ENCODE peak calls at places on chromosome 18, in six cellular contexts. One of them, this sample, is unnamed.

GRCh38 chr18:3213231-3214059 is 6.3 kb downstream of the MYOM1 start:
- DNase-seq in HepG2: no peak
- DNase-seq in K562: peak
- DNase-seq in HCT116: no peak
- DNase-seq in H1: no peak
- DNase-seq in GM12878: no peak
- DNase-seq in this sample: peak

GRCh38 chr18:6401687-6402086 is 13.0 kb downstream of the L3MBTL4 start:
- DNase-seq in HepG2: no peak
- DNase-seq in K562: peak
- DNase-seq in HCT116: no peak
- DNase-seq in H1: peak
- DNase-seq in GM12878: no peak
- DNase-seq in this sample: no peak

GRCh38 chr18:76056467-76057194 is 438.4 kb downstream of the ZNF516 start:
- DNase-seq in HepG2: no peak
- DNase-seq in K562: no peak
- DNase-seq in HCT116: no peak
- DNase-seq in H1: no peak
- DNase-seq in GM12878: no peak
- DNase-seq in this sample: no peak

GRCh38 chr18:47585914-47586313 is 334.5 kb upstream of the SKOR2 start:
- DNase-seq in HepG2: no peak
- DNase-seq in K562: no peak
- DNase-seq in HCT116: no peak
- DNase-seq in H1: no peak
- DNase-seq in GM12878: no peak
- DNase-seq in this sample: no peak

GRCh38 chr18:30527226-30527625 is 515.3 kb downstream of the DSC3 start:
- DNase-seq in HepG2: no peak
- DNase-seq in K562: no peak
- DNase-seq in HCT116: no peak
- DNase-seq in H1: no peak
- DNase-seq in GM12878: no peak
- DNase-seq in this sample: no peak

GRCh38 chr18:67199993-67200617 is 316.4 kb downstream of the DSEL start:
- DNase-seq in HepG2: peak
- DNase-seq in K562: peak
- DNase-seq in HCT116: peak
- DNase-seq in H1: no peak
- DNase-seq in GM12878: peak
- DNase-seq in this sample: peak

GRCh38 chr18:52312321-52312720 is 27.7 kb upstream of the DCC start:
- DNase-seq in HepG2: no peak
- DNase-seq in K562: no peak
- DNase-seq in HCT116: no peak
- DNase-seq in H1: no peak
- DNase-seq in GM12878: no peak
- DNase-seq in this sample: no peak

GRCh38 chr18:55439036-55439435 is 149.0 kb downstream of the TCF4 start:
- DNase-seq in HepG2: no peak
- DNase-seq in K562: no peak
- DNase-seq in HCT116: no peak
- DNase-seq in H1: peak
- DNase-seq in GM12878: no peak
- DNase-seq in this sample: no peak

GRCh38 chr18:10230072-10230471 is 224.4 kb upstream of the APCDD1 start:
- DNase-seq in HepG2: peak
- DNase-seq in K562: peak
- DNase-seq in HCT116: peak
- DNase-seq in H1: no peak
- DNase-seq in GM12878: no peak
- DNase-seq in this sample: peak

GRCh38 chr18:61639886-61640285 is 252.9 kb downstream of the RNF152 start:
- DNase-seq in HepG2: no peak
- DNase-seq in K562: no peak
- DNase-seq in HCT116: no peak
- DNase-seq in H1: no peak
- DNase-seq in GM12878: no peak
- DNase-seq in this sample: no peak

DNA sequence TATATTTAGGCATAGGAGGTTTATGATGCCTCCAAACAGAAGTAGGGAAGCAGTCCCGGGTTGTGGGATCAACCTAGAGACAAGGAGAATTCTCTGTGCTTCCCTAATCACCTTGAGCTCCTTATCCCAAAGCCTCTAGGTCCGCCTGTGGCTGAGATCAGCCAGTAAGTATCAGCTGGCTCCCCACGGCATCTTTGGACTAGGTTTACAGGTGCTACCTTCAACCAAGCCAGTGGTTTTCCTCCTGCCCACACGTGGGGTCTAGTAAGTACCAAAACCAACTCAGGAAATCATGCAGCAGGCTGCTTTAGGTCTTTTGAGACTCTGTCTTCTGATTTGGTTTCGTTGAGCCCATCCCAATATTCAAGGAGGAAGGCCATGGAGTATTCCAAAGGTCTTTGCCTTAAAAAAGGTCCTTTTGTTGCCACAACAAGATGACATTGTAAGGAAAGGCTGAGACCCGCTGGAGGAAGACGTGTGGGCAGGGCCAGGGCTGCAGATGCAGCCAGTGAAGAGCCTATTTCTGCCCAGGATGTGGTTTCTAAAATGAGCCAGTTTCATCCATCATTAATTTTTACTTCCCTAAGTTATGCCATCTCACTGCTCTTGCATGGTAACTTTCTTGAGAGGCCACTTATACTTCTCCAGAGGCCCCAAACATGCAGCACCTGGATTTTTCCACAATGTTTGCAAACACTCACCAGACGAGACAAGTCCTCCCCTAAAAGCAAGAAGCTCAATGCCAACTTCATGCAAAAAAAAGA is 248.7 kb downstream of the RNF152 start:
- DNase-seq in HepG2: no peak
- DNase-seq in K562: no peak
- DNase-seq in HCT116: no peak
- DNase-seq in H1: no peak
- DNase-seq in GM12878: no peak
- DNase-seq in this sample: no peak
- H3K4me2 ChIP-seq in HepG2: no peak
- H3K4me2 ChIP-seq in K562: no peak
- H3K4me2 ChIP-seq in HCT116: no peak
- H3K4me2 ChIP-seq in H1: no peak
- H3K4me2 ChIP-seq in GM12878: no peak
- H3K4me2 ChIP-seq in this sample: no peak

GRCh38 chr18:11981633-11982366 is 493 bp downstream of the IMPA2 start:
- DNase-seq in HepG2: peak
- DNase-seq in K562: peak
- DNase-seq in HCT116: no peak
- DNase-seq in H1: peak
- DNase-seq in GM12878: no peak
- DNase-seq in this sample: peak
- TF ChIP-seq EZH2 in HepG2: no peak
- TF ChIP-seq EZH2 in K562: no peak
- TF ChIP-seq EZH2 in HCT116: no peak
- TF ChIP-seq EZH2 in H1: no peak
- TF ChIP-seq EZH2 in GM12878: no peak
- TF ChIP-seq EZH2 in this sample: peak

GRCh38 chr18:79881695-79882094 is 69.8 kb downstream of the SLC66A2 start:
- DNase-seq in HepG2: no peak
- DNase-seq in K562: no peak
- DNase-seq in HCT116: no peak
- DNase-seq in H1: no peak
- DNase-seq in GM12878: no peak
- DNase-seq in this sample: no peak
- TF ChIP-seq MAX in HepG2: no peak
- TF ChIP-seq MAX in K562: no peak
- TF ChIP-seq MAX in HCT116: no peak
- TF ChIP-seq MAX in H1: no peak
- TF ChIP-seq MAX in GM12878: no peak
- TF ChIP-seq MAX in this sample: no peak

DNA sequence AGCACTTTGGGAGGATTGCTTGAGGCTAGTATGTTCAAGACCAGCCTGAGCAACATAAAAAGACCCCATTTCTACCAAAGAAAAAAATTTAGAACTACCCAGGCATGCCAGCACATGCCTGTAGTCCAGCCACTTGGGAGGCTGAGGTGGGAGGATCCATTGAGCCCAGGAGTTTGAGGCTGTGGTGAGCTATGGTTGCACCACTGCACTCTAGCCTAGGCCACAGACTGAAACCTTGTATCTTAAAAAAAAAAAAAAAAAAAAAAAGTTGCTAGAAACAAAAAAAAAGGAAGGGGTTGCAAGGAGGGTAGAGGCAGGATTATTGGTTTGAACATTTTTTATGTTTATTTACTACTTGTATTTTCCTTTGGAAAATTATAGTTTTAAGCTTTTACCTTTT is 4.8 kb downstream of the SEC11C start:
- DNase-seq in HepG2: no peak
- DNase-seq in K562: no peak
- DNase-seq in HCT116: no peak
- DNase-seq in H1: no peak
- DNase-seq in GM12878: no peak
- DNase-seq in this sample: no peak
- H3K4me2 ChIP-seq in HepG2: no peak
- H3K4me2 ChIP-seq in K562: no peak
- H3K4me2 ChIP-seq in HCT116: no peak
- H3K4me2 ChIP-seq in H1: no peak
- H3K4me2 ChIP-seq in GM12878: peak
- H3K4me2 ChIP-seq in this sample: no peak

GRCh38 chr18:22214731-22215528 is 45.5 kb downstream of the GATA6 start:
- DNase-seq in HepG2: no peak
- DNase-seq in K562: no peak
- DNase-seq in HCT116: no peak
- DNase-seq in H1: no peak
- DNase-seq in GM12878: no peak
- DNase-seq in this sample: peak
- TF ChIP-seq EZH2 in HepG2: no peak
- TF ChIP-seq EZH2 in K562: no peak
- TF ChIP-seq EZH2 in HCT116: no peak
- TF ChIP-seq EZH2 in H1: no peak
- TF ChIP-seq EZH2 in GM12878: no peak
- TF ChIP-seq EZH2 in this sample: no peak